ENCODE peak calls at places on chromosomes 6 and 20, in eight cellular contexts. R is epithelial cell of esophagus, B is NCI-H1417, N is mesendoderm, W is GM13976, H is iris pigment epithelial cell, U is MV-4-11, T is cardiac fibroblast. D is an unnamed sample.

GRCh38 chr6:106461084-106461483 is 100.6 kb downstream of the CRYBG1 start:
- DNase-seq in H (no peak), R (no peak), T (no peak), N (no peak), W (no peak), U (no peak), B (peak), D (no peak)

GRCh38 chr6:19180348-19181073 is 656.7 kb upstream of the ID4 start:
- DNase-seq in N (no peak), T (peak), R (no peak), U (no peak), W (no peak), B (no peak), H (peak), D (no peak)

GRCh38 chr6:111722220-111722731 is 116.6 kb upstream of the TRAF3IP2 start:
- DNase-seq in T (peak), B (no peak), R (peak), H (peak), U (peak), N (peak), W (no peak), D (peak)

GRCh38 chr6:3893487-3893886 is 44.3 kb downstream of the FAM50B start:
- DNase-seq in W (no peak), N (no peak), H (no peak), U (no peak), T (no peak), R (no peak), B (no peak), D (no peak)

GRCh38 chr6:50655848-50656453 is 57.4 kb upstream of the TFAP2D start:
- DNase-seq in B (peak), T (peak), W (peak), R (peak), N (peak), H (peak), U (no peak), D (no peak)

GRCh38 chr6:138545621-138545980 is 46.3 kb upstream of the NHSL1 start:
- DNase-seq in R (no peak), T (peak), U (no peak), H (peak), N (peak), B (peak), W (no peak), D (no peak)

GRCh38 chr6:134936927-134937326 is 13.0 kb downstream of the ALDH8A1 start:
- DNase-seq in N (no peak), T (peak), B (no peak), R (peak), U (no peak), H (peak), W (no peak), D (peak)

GRCh38 chr6:98384334-98384733 is 450.0 kb upstream of the POU3F2 start:
- DNase-seq in R (no peak), B (no peak), N (no peak), W (no peak), T (no peak), H (no peak), U (no peak), D (no peak)

GRCh38 chr20:51680067-51680749 is 88.0 kb downstream of the ATP9A start:
- DNase-seq in N (no peak), B (peak), U (no peak), H (no peak), W (no peak), T (no peak), R (no peak), D (no peak)

GRCh38 chr6:30441171-30441570 is 48.1 kb upstream of the HLA-E start:
- DNase-seq in W (no peak), B (no peak), H (no peak), N (no peak), R (peak), U (no peak), T (no peak), D (no peak)

GRCh38 chr6:82955841-82956240 is 109.8 kb downstream of the UBE3D start:
- DNase-seq in U (no peak), R (peak), N (no peak), T (peak), W (no peak), H (peak), B (no peak), D (peak)

GRCh38 chr20:43658723-43659419 is 8.0 kb upstream of the MYBL2 start:
- DNase-seq in W (no peak), R (no peak), H (no peak), U (no peak), N (no peak), T (no peak), B (no peak), D (no peak)

GRCh38 chr20:46636514-46636913 is 14.7 kb downstream of the SLC13A3 start:
- DNase-seq in N (no peak), R (no peak), T (no peak), B (no peak), W (no peak), U (no peak), H (no peak), D (no peak)

GRCh38 chr20:50788045-50788867 is 6.6 kb upstream of the BCAS4 start:
- DNase-seq in B (no peak), W (no peak), U (peak), R (peak), N (peak), T (peak), H (peak), D (peak)

GRCh38 chr6:72643214-72643613 is 21.4 kb downstream of the KCNQ5 start:
- DNase-seq in B (peak), U (no peak), W (no peak), R (no peak), H (no peak), N (no peak), T (no peak), D (no peak)

GRCh38 chr6:12203001-12203400 is 87.2 kb upstream of the EDN1 start:
- DNase-seq in T (no peak), N (peak), U (no peak), W (no peak), R (no peak), H (peak), B (no peak), D (peak)

GRCh38 chr20:12969071-12969669 is 39.6 kb upstream of the SPTLC3 start:
- DNase-seq in H (no peak), R (peak), W (no peak), B (no peak), U (no peak), N (no peak), T (no peak), D (peak)

GRCh38 chr6:14540276-14540675 is 422.7 kb downstream of the CD83 start:
- DNase-seq in N (no peak), T (peak), H (no peak), B (no peak), W (no peak), U (no peak), R (no peak), D (no peak)